ENCODE peak calls at places on chromosomes 7 and 10, in eight cellular contexts. X is EL; Q is pons; T is AG08396; P is GM18507; I is GM03348; N is activated T-helper 1 cell treated with anti-CD3 and anti-CD28 coated beads, Interleukin-2, amount 50 U/mL, for 16 hours; R is NCI-H748 treated with DMSO at 0.1 percent for 48 hours. C is an unnamed sample.

GRCh38 chr7:39587393-39587792 is 21.2 kb downstream of the YAE1 start:
- DNase-seq in X (peak), Q (no peak), T (no peak), P (no peak), I (no peak), N (no peak), R (no peak), C (no peak)

GRCh38 chr10:12965571-12965970 is 35.9 kb downstream of the CCDC3 start:
- DNase-seq in X (peak), Q (no peak), T (no peak), P (no peak), I (no peak), N (no peak), R (no peak), C (no peak)

GRCh38 chr7:135998081-135998480 is 20.9 kb upstream of the MTPN start:
- DNase-seq in X (no peak), Q (no peak), T (no peak), P (no peak), I (no peak), N (no peak), R (no peak), C (no peak)

GRCh38 chr7:108136191-108136581 is 6.0 kb upstream of the LAMB4 start:
- DNase-seq in X (no peak), Q (no peak), T (no peak), P (no peak), I (no peak), N (no peak), R (no peak), C (no peak)

GRCh38 chr7:95427123-95427522 is 7.7 kb downstream of the PON2 start:
- DNase-seq in X (no peak), Q (no peak), T (no peak), P (no peak), I (no peak), N (no peak), R (peak), C (no peak)

GRCh38 chr10:85735997-85736396 is 630.6 kb downstream of the GRID1 start:
- DNase-seq in X (no peak), Q (no peak), T (no peak), P (no peak), I (no peak), N (no peak), R (no peak), C (no peak)

GRCh38 chr7:1671876-1672451 is 1.9 kb downstream of the ELFN1 start:
- DNase-seq in X (no peak), Q (no peak), T (no peak), P (no peak), I (no peak), N (no peak), R (no peak), C (peak)

GRCh38 chr10:126731613-126731995 is 61.1 kb upstream of the C10orf90 start:
- DNase-seq in X (no peak), Q (no peak), T (no peak), P (no peak), I (peak), N (no peak), R (no peak), C (no peak)

GRCh38 chr10:79099898-79100448 is 31.2 kb downstream of the ZMIZ1 start:
- DNase-seq in X (no peak), Q (no peak), T (no peak), P (no peak), I (no peak), N (no peak), R (no peak), C (no peak)

GRCh38 chr10:28991738-28992270 is 297.1 kb upstream of the LYZL1 start:
- DNase-seq in X (peak), Q (peak), T (peak), P (no peak), I (peak), N (no peak), R (peak), C (no peak)

GRCh38 chr7:129055861-129056464 is 1.1 kb upstream of the TNPO3 start:
- DNase-seq in X (no peak), Q (no peak), T (no peak), P (no peak), I (no peak), N (no peak), R (no peak), C (no peak)

GRCh38 chr7:37642028-37642540 is 41.5 kb upstream of the GPR141 start:
- DNase-seq in X (no peak), Q (no peak), T (no peak), P (no peak), I (no peak), N (no peak), R (no peak), C (no peak)

GRCh38 chr7:131932271-131932670 is 375.8 kb upstream of the PODXL start:
- DNase-seq in X (no peak), Q (no peak), T (no peak), P (no peak), I (no peak), N (no peak), R (no peak), C (no peak)